ENCODE peak calls at places on chromosome 10, in six cellular contexts. S is Karpas-422; T is CD8-positive, alpha-beta T cell; I is breast epithelium; Q is DND-41; F is adrenal gland. V is an unnamed sample. For H3K36me3 and H3K27me3, the result is how much of the 10 kb centered on the place peaks cover.

GRCh38 chr10:7605565-7606295 is 61.0 kb downstream of the ITIH5 start:
- DNase-seq in S (no peak), T (no peak), I (no peak), Q (no peak), F (no peak), V (peak)

GRCh38 chr10:77575271-77576006 is 62.2 kb downstream of the KCNMA1 start:
- DNase-seq in S (no peak), T (no peak), I (no peak), Q (no peak), F (no peak), V (no peak)

GRCh38 chr10:17673517-17674051 is 29.6 kb downstream of the STAM start:
- DNase-seq in S (no peak), T (no peak), I (no peak), Q (no peak), F (peak), V (peak)

GRCh38 chr10:55400075-55400474 is 599.0 kb upstream of the PCDH15 start:
- DNase-seq in S (no peak), T (no peak), I (no peak), Q (no peak), F (no peak), V (peak)

GRCh38 chr10:31581741-31582323 is 262.8 kb downstream of the ZEB1 start:
- DNase-seq in S (no peak), T (no peak), I (no peak), Q (no peak), F (no peak), V (no peak)

GRCh38 chr10:125343118-125343752 is 182.9 kb upstream of the CTBP2 start:
- DNase-seq in S (peak), T (no peak), I (no peak), Q (peak), F (no peak), V (no peak)

GRCh38 chr10:51344371-51344770 is 270.1 kb downstream of the PRKG1 start:
- DNase-seq in S (no peak), T (no peak), I (no peak), Q (no peak), F (no peak), V (no peak)

GRCh38 chr10:114577133-114577532 is 80.9 kb downstream of the ABLIM1 start:
- DNase-seq in S (no peak), T (no peak), I (no peak), Q (no peak), F (peak), V (peak)

GRCh38 chr10:133199992-133200611 is 29.9 kb upstream of the UTF1 start:
- DNase-seq in S (no peak), T (no peak), I (no peak), Q (no peak), F (no peak), V (no peak)

GRCh38 chr10:29321656-29322055 is 32.8 kb downstream of the LYZL1 start:
- DNase-seq in S (no peak), T (no peak), I (no peak), Q (no peak), F (no peak), V (no peak)

GRCh38 chr10:30158325-30158960 is 99.1 kb upstream of the JCAD start:
- DNase-seq in S (no peak), T (no peak), I (no peak), Q (no peak), F (no peak), V (no peak)

GRCh38 chr10:23343591-23344225 is 889 bp downstream of the C10orf67 start:
- DNase-seq in S (no peak), T (peak), I (no peak), Q (no peak), F (peak), V (no peak)

GRCh38 chr10:28805390-28805789 is 128.1 kb downstream of the BAMBI start:
- DNase-seq in S (no peak), T (no peak), I (no peak), Q (no peak), F (no peak), V (no peak)

GRCh38 chr10:8389630-8390029 is 335.1 kb downstream of the GATA3 start:
- DNase-seq in S (no peak), T (no peak), I (no peak), Q (no peak), F (no peak), V (no peak)

GRCh38 chr10:10891437-10891836 is 126.2 kb upstream of the CELF2 start:
- DNase-seq in S (no peak), T (no peak), I (no peak), Q (no peak), F (no peak), V (peak)

GRCh38 chr10:117830832-117831231 is 215.9 kb downstream of the RAB11FIP2 start:
- DNase-seq in S (no peak), T (no peak), I (no peak), Q (no peak), F (no peak), V (no peak)

GRCh38 chr10:82150123-82150900 is 275.3 kb downstream of the NRG3 start:
- DNase-seq in S (peak), T (no peak), I (no peak), Q (peak), F (peak), V (peak)

GRCh38 chr10:132397036-132397541 is at the start of gene PWWP2B:
- DNase-seq in S (no peak), T (peak), I (no peak), Q (peak), F (peak), V (peak)

GRCh38 chr10:8361510-8361844 is 307.0 kb downstream of the GATA3 start:
- DNase-seq in S (no peak), T (no peak), I (no peak), Q (no peak), F (no peak), V (no peak)

GRCh38 chr10:4902571-4903011 is 60.6 kb upstream of the AKR1C1 start:
- DNase-seq in S (no peak), T (no peak), I (no peak), Q (no peak), F (peak), V (no peak)

GRCh38 chr10:68470300-68470699 is 1.5 kb downstream of the DNA2 start:
- DNase-seq in S (no peak), T (no peak), I (no peak), Q (no peak), F (no peak), V (no peak)
- H3K4me3 ChIP-seq in S (peak), T (no peak), I (no peak), Q (peak), F (no peak), V (peak)

GRCh38 chr10:33201056-33201780 is 133.2 kb downstream of the NRP1 start:
- DNase-seq in S (no peak), T (no peak), I (no peak), Q (no peak), F (no peak), V (no peak)
- H3K36me3 ChIP-seq in S (under half), T (under half), I (under half), Q (under half), F (under half), V (under half)

GRCh38 chr10:97081621-97082235 is 104.0 kb downstream of the SLIT1 start:
- DNase-seq in S (peak), T (peak), I (no peak), Q (peak), F (peak), V (peak)
- H3K27me3 ChIP-seq in S (under half), T (under half), I (under half), Q (under half), F (under half), V (under half)

GRCh38 chr10:110237894-110238480 is 30.6 kb downstream of the MXI1 start:
- DNase-seq in S (no peak), T (no peak), I (no peak), Q (no peak), F (no peak), V (no peak)

GRCh38 chr10:110239892-110240291 is 32.5 kb downstream of the MXI1 start:
- DNase-seq in S (no peak), T (no peak), I (no peak), Q (no peak), F (no peak), V (no peak)

GRCh38 chr10:110244550-110244949 is 37.1 kb downstream of the MXI1 start:
- DNase-seq in S (no peak), T (no peak), I (no peak), Q (no peak), F (no peak), V (no peak)

GRCh38 chr10:110241407-110241806 is 34.0 kb downstream of the MXI1 start:
- DNase-seq in S (no peak), T (no peak), I (no peak), Q (no peak), F (no peak), V (no peak)

GRCh38 chr10:110241841-110242240 is 34.4 kb downstream of the MXI1 start:
- DNase-seq in S (no peak), T (no peak), I (no peak), Q (no peak), F (no peak), V (no peak)
- H3K4me3 ChIP-seq in S (no peak), T (no peak), I (no peak), Q (no peak), F (no peak), V (no peak)

V was measured in MG63.